ENCODE peak calls at places on chromosomes 3 and 15, in five cellular contexts. R, S, P, I and G are unnamed samples.

GRCh38 chr3:50125541-50126286 is 29.4 kb upstream of the SEMA3F start:
- DNase-seq in I (no peak), P (no peak), R (no peak), S (no peak), G (no peak)

GRCh38 chr3:32238027-32238815 is at the start of gene CMTM8:
- DNase-seq in S (peak), I (peak), R (peak), P (peak), G (no peak)

GRCh38 chr3:119236756-119237155 is 3.9 kb downstream of the B4GALT4 start:
- DNase-seq in P (no peak), S (no peak), R (no peak), I (no peak), G (no peak)

GRCh38 chr15:38853608-38854007 is 289.0 kb upstream of the RASGRP1 start:
- DNase-seq in P (peak), R (peak), S (peak), I (no peak), G (peak)

GRCh38 chr3:197961582-197961945 is 1.5 kb downstream of the LMLN start:
- DNase-seq in P (no peak), I (no peak), S (no peak), R (no peak), G (no peak)

GRCh38 chr3:171695476-171695875 is 114.8 kb downstream of the PLD1 start:
- DNase-seq in P (no peak), R (no peak), I (no peak), S (no peak), G (no peak)

GRCh38 chr15:72585659-72586058 is 68.8 kb upstream of the GOLGA6B start:
- DNase-seq in P (no peak), I (no peak), R (no peak), S (no peak), G (peak)

GRCh38 chr3:99842826-99843589 is 25.3 kb downstream of the CMSS1 start:
- DNase-seq in S (no peak), I (no peak), P (no peak), R (peak), G (peak)

GRCh38 chr3:72482589-72483249 is 365.5 kb downstream of the SHQ1 start:
- DNase-seq in R (peak), S (no peak), P (peak), I (peak), G (peak)

GRCh38 chr15:92906563-92907081 is 6.5 kb downstream of the CHD2 start:
- DNase-seq in R (peak), I (peak), P (peak), S (no peak), G (peak)

GRCh38 chr3:23232879-23233278 is 29.8 kb downstream of the UBE2E2 start:
- DNase-seq in I (no peak), R (no peak), P (no peak), S (no peak), G (no peak)

GRCh38 chr3:11245827-11246662 is 26.2 kb upstream of the ATG7 start:
- DNase-seq in R (peak), P (no peak), I (no peak), S (no peak), G (no peak)

GRCh38 chr15:101124731-101125558 is 126.9 kb downstream of the CHSY1 start:
- DNase-seq in S (no peak), R (no peak), P (no peak), I (no peak), G (peak)

GRCh38 chr3:134302674-134303073 is 52.0 kb upstream of the RYK start:
- DNase-seq in S (no peak), I (no peak), R (no peak), P (no peak), G (no peak)

GRCh38 chr15:64229129-64229724 is 66.4 kb upstream of the PPIB start:
- DNase-seq in S (no peak), P (no peak), R (no peak), I (no peak), G (no peak)

GRCh38 chr3:63976166-63976861 is 47.0 kb downstream of the PSMD6 start:
- DNase-seq in S (no peak), P (no peak), R (peak), I (no peak), G (peak)

GRCh38 chr15:38427380-38427779 is 26.5 kb upstream of the FAM98B start:
- DNase-seq in P (no peak), I (no peak), S (no peak), R (no peak), G (no peak)

GRCh38 chr3:126166009-126166408 is 14.4 kb downstream of the ALDH1L1 start:
- DNase-seq in I (no peak), S (no peak), P (no peak), R (no peak), G (no peak)

GRCh38 chr3:108667312-108667711 is 77.8 kb downstream of the DZIP3 start:
- DNase-seq in I (no peak), P (no peak), S (no peak), R (no peak), G (no peak)

GRCh38 chr15:99954361-99955180 is 221.3 kb upstream of the LYSMD4 start:
- DNase-seq in S (no peak), P (no peak), R (no peak), I (no peak), G (no peak)

GRCh38 chr3:98010194-98010882 is 24.8 kb downstream of the GABRR3 start:
- DNase-seq in S (no peak), I (no peak), R (no peak), P (no peak), G (no peak)

GRCh38 chr3:194206375-194206774 is 70.4 kb downstream of the HES1 start:
- DNase-seq in I (no peak), S (no peak), P (no peak), R (no peak), G (no peak)

GRCh38 chr3:134699721-134700120 is 48.9 kb upstream of the KY start:
- DNase-seq in S (no peak), P (no peak), I (no peak), R (no peak), G (no peak)

GRCh38 chr3:95408464-95408862 is 1345.6 kb downstream of the NSUN3 start:
- DNase-seq in R (no peak), P (no peak), I (no peak), S (no peak), G (no peak)

GRCh38 chr3:142973217-142974009 is 9.9 kb upstream of the PAQR9 start:
- DNase-seq in P (no peak), I (no peak), R (no peak), S (no peak), G (no peak)

GRCh38 chr15:93033434-93034045 is 55.5 kb downstream of the RGMA start:
- DNase-seq in P (no peak), S (no peak), I (peak), R (no peak), G (no peak)

GRCh38 chr3:21942328-21942727 is 191.3 kb upstream of the ZNF385D start:
- DNase-seq in P (no peak), S (no peak), R (no peak), I (no peak), G (peak)

GRCh38 chr3:57855943-57856342 is 99.8 kb downstream of the SLMAP start:
- DNase-seq in R (no peak), I (no peak), P (no peak), S (no peak), G (no peak)

GRCh38 chr3:36459177-36459576 is 78.9 kb downstream of the STAC start:
- DNase-seq in S (no peak), R (no peak), P (no peak), I (no peak), G (no peak)

GRCh38 chr15:90184786-90185704 is 16.1 kb upstream of the SEMA4B start:
- DNase-seq in R (peak), S (peak), P (peak), I (peak), G (no peak)

DNA sequence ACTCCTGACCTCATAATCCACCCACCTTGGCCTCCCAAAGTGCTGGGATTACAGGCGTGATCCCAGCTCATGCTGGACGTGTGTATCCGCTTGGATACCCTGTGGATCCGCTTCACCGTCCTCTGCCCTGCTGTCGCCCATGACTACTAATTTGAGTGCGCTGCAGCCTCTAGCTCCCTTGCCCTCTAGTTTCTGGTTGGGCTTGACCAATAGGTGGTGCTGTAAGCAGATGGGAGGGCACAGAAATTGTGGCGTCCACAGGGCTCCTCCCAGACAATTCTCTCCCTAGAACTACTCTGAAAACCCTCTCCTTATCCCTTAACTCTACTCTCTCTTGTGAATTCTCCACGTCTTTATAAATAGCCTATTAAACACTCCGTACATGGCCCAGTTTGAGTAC is 36.2 kb downstream of the ZPLD1 start:
- DNase-seq in I (no peak), P (no peak), S (peak), R (no peak), G (no peak)
- TF ChIP-seq CTCF in I (no peak), P (peak), S (peak), R (no peak), G (peak)

GRCh38 chr15:83734487-83734886 is 80.6 kb downstream of the ADAMTSL3 start:
- DNase-seq in I (peak), P (no peak), R (peak), S (peak), G (no peak)
- TF ChIP-seq CTCF in I (no peak), P (peak), R (no peak), S (no peak), G (no peak)

GRCh38 chr3:4320453-4320852 is 17.3 kb downstream of the SETMAR start:
- DNase-seq in P (no peak), R (no peak), I (no peak), S (no peak), G (no peak)
- TF ChIP-seq CTCF in P (no peak), R (no peak), I (no peak), S (no peak), G (no peak)

GRCh38 chr3:67034371-67034770 is 36.3 kb downstream of the KBTBD8 start:
- DNase-seq in P (no peak), I (no peak), S (no peak), R (no peak), G (no peak)

GRCh38 chr3:67033091-67033490 is 35.0 kb downstream of the KBTBD8 start:
- DNase-seq in P (no peak), R (no peak), I (no peak), S (no peak), G (no peak)

GRCh38 chr3:67031986-67032385 is 33.9 kb downstream of the KBTBD8 start:
- DNase-seq in P (no peak), I (no peak), S (no peak), R (no peak), G (no peak)

GRCh38 chr3:67037615-67038014 is 39.5 kb downstream of the KBTBD8 start:
- DNase-seq in P (no peak), S (no peak), R (no peak), I (no peak), G (no peak)
- TF ChIP-seq CTCF in P (no peak), S (no peak), R (no peak), I (no peak), G (no peak)

GRCh38 chr15:78872972-78873795 is 494 bp downstream of the MORF4L1 start:
- DNase-seq in S (peak), R (peak), I (peak), P (peak), G (peak)
- TF ChIP-seq CTCF in S (no peak), R (peak), I (peak), P (peak), G (peak)